ENCODE peak calls at places on chromosomes 3 and 15, in nine cellular contexts. One of them, this sample, is unnamed.

GRCh38 chr15:78790027-78790426 is 21.2 kb downstream of the ADAMTS7 start:
- DNase-seq in stimulated activated CD8-positive, alpha-beta memory T cell treated with anti-CD3 and anti-CD28 coated beads, Interleukin-15, amount 100 ng/mL, for 4 hours: no peak
- DNase-seq in RPMI7951: no peak
- DNase-seq in hepatic stellate cell: no peak
- DNase-seq in anterior cingulate cortex: no peak
- DNase-seq in NCI-H510A: no peak
- DNase-seq in NCI-H460: no peak
- DNase-seq in small intestine: no peak
- DNase-seq in kidney glomerular epithelial cell: no peak
- DNase-seq in this sample: no peak

GRCh38 chr15:79028411-79028964 is 62.1 kb downstream of the RASGRF1 start:
- DNase-seq in hepatic stellate cell: peak
- DNase-seq in anterior cingulate cortex: no peak
- DNase-seq in kidney glomerular epithelial cell: peak
- DNase-seq in NCI-H510A: no peak
- DNase-seq in small intestine: peak
- DNase-seq in NCI-H460: peak
- DNase-seq in stimulated activated CD8-positive, alpha-beta memory T cell treated with anti-CD3 and anti-CD28 coated beads, Interleukin-15, amount 100 ng/mL, for 4 hours: no peak
- DNase-seq in RPMI7951: peak
- DNase-seq in this sample: no peak

GRCh38 chr3:127769284-127770081 is 52.8 kb downstream of the MGLL start:
- DNase-seq in kidney glomerular epithelial cell: no peak
- DNase-seq in RPMI7951: no peak
- DNase-seq in NCI-H510A: no peak
- DNase-seq in anterior cingulate cortex: no peak
- DNase-seq in NCI-H460: no peak
- DNase-seq in hepatic stellate cell: no peak
- DNase-seq in small intestine: no peak
- DNase-seq in stimulated activated CD8-positive, alpha-beta memory T cell treated with anti-CD3 and anti-CD28 coated beads, Interleukin-15, amount 100 ng/mL, for 4 hours: no peak
- DNase-seq in this sample: no peak

GRCh38 chr15:57969355-57969754 is 96.2 kb downstream of the ALDH1A2 start:
- DNase-seq in stimulated activated CD8-positive, alpha-beta memory T cell treated with anti-CD3 and anti-CD28 coated beads, Interleukin-15, amount 100 ng/mL, for 4 hours: no peak
- DNase-seq in NCI-H460: no peak
- DNase-seq in kidney glomerular epithelial cell: no peak
- DNase-seq in RPMI7951: peak
- DNase-seq in anterior cingulate cortex: no peak
- DNase-seq in hepatic stellate cell: no peak
- DNase-seq in NCI-H510A: no peak
- DNase-seq in small intestine: peak
- DNase-seq in this sample: no peak

GRCh38 chr3:129176051-129176450 is 7.6 kb downstream of the CNBP start:
- DNase-seq in RPMI7951: no peak
- DNase-seq in kidney glomerular epithelial cell: no peak
- DNase-seq in stimulated activated CD8-positive, alpha-beta memory T cell treated with anti-CD3 and anti-CD28 coated beads, Interleukin-15, amount 100 ng/mL, for 4 hours: no peak
- DNase-seq in anterior cingulate cortex: no peak
- DNase-seq in NCI-H510A: no peak
- DNase-seq in small intestine: no peak
- DNase-seq in hepatic stellate cell: no peak
- DNase-seq in NCI-H460: no peak
- DNase-seq in this sample: no peak

GRCh38 chr15:60396964-60397771 is 618 bp downstream of the ANXA2 start:
- DNase-seq in small intestine: peak
- DNase-seq in anterior cingulate cortex: no peak
- DNase-seq in kidney glomerular epithelial cell: peak
- DNase-seq in NCI-H510A: peak
- DNase-seq in NCI-H460: peak
- DNase-seq in hepatic stellate cell: peak
- DNase-seq in RPMI7951: peak
- DNase-seq in stimulated activated CD8-positive, alpha-beta memory T cell treated with anti-CD3 and anti-CD28 coated beads, Interleukin-15, amount 100 ng/mL, for 4 hours: no peak
- DNase-seq in this sample: no peak

GRCh38 chr15:90028376-90028775 is 27.3 kb downstream of the ZNF710 start:
- DNase-seq in small intestine: peak
- DNase-seq in anterior cingulate cortex: no peak
- DNase-seq in hepatic stellate cell: no peak
- DNase-seq in kidney glomerular epithelial cell: no peak
- DNase-seq in stimulated activated CD8-positive, alpha-beta memory T cell treated with anti-CD3 and anti-CD28 coated beads, Interleukin-15, amount 100 ng/mL, for 4 hours: no peak
- DNase-seq in NCI-H510A: no peak
- DNase-seq in RPMI7951: no peak
- DNase-seq in NCI-H460: no peak
- DNase-seq in this sample: no peak

GRCh38 chr3:94543161-94543560 is 480.3 kb downstream of the NSUN3 start:
- DNase-seq in kidney glomerular epithelial cell: no peak
- DNase-seq in anterior cingulate cortex: no peak
- DNase-seq in NCI-H510A: no peak
- DNase-seq in NCI-H460: no peak
- DNase-seq in RPMI7951: no peak
- DNase-seq in hepatic stellate cell: no peak
- DNase-seq in small intestine: no peak
- DNase-seq in stimulated activated CD8-positive, alpha-beta memory T cell treated with anti-CD3 and anti-CD28 coated beads, Interleukin-15, amount 100 ng/mL, for 4 hours: no peak
- DNase-seq in this sample: no peak

GRCh38 chr3:107271787-107272387 is 105.4 kb upstream of the CCDC54 start:
- DNase-seq in NCI-H460: peak
- DNase-seq in anterior cingulate cortex: no peak
- DNase-seq in hepatic stellate cell: peak
- DNase-seq in kidney glomerular epithelial cell: peak
- DNase-seq in stimulated activated CD8-positive, alpha-beta memory T cell treated with anti-CD3 and anti-CD28 coated beads, Interleukin-15, amount 100 ng/mL, for 4 hours: no peak
- DNase-seq in NCI-H510A: no peak
- DNase-seq in small intestine: peak
- DNase-seq in RPMI7951: peak
- DNase-seq in this sample: peak

GRCh38 chr3:10278501-10278900 is 14.2 kb downstream of the GHRL start:
- DNase-seq in kidney glomerular epithelial cell: no peak
- DNase-seq in RPMI7951: no peak
- DNase-seq in small intestine: no peak
- DNase-seq in NCI-H460: no peak
- DNase-seq in NCI-H510A: no peak
- DNase-seq in stimulated activated CD8-positive, alpha-beta memory T cell treated with anti-CD3 and anti-CD28 coated beads, Interleukin-15, amount 100 ng/mL, for 4 hours: no peak
- DNase-seq in anterior cingulate cortex: no peak
- DNase-seq in hepatic stellate cell: no peak
- DNase-seq in this sample: no peak

GRCh38 chr3:126270145-126270811 is 86.9 kb downstream of the KLF15 start:
- DNase-seq in NCI-H460: no peak
- DNase-seq in kidney glomerular epithelial cell: no peak
- DNase-seq in small intestine: no peak
- DNase-seq in anterior cingulate cortex: peak
- DNase-seq in NCI-H510A: no peak
- DNase-seq in RPMI7951: no peak
- DNase-seq in stimulated activated CD8-positive, alpha-beta memory T cell treated with anti-CD3 and anti-CD28 coated beads, Interleukin-15, amount 100 ng/mL, for 4 hours: no peak
- DNase-seq in hepatic stellate cell: no peak
- DNase-seq in this sample: no peak

GRCh38 chr15:90104551-90104950 is 2.3 kb upstream of the IDH2 start:
- DNase-seq in NCI-H510A: no peak
- DNase-seq in hepatic stellate cell: no peak
- DNase-seq in NCI-H460: no peak
- DNase-seq in small intestine: no peak
- DNase-seq in stimulated activated CD8-positive, alpha-beta memory T cell treated with anti-CD3 and anti-CD28 coated beads, Interleukin-15, amount 100 ng/mL, for 4 hours: no peak
- DNase-seq in RPMI7951: no peak
- DNase-seq in kidney glomerular epithelial cell: no peak
- DNase-seq in anterior cingulate cortex: no peak
- DNase-seq in this sample: no peak

GRCh38 chr15:60009124-60009523 is 5.0 kb downstream of the FOXB1 start:
- DNase-seq in RPMI7951: no peak
- DNase-seq in anterior cingulate cortex: no peak
- DNase-seq in NCI-H460: no peak
- DNase-seq in NCI-H510A: no peak
- DNase-seq in small intestine: peak
- DNase-seq in kidney glomerular epithelial cell: no peak
- DNase-seq in stimulated activated CD8-positive, alpha-beta memory T cell treated with anti-CD3 and anti-CD28 coated beads, Interleukin-15, amount 100 ng/mL, for 4 hours: no peak
- DNase-seq in hepatic stellate cell: no peak
- DNase-seq in this sample: no peak

GRCh38 chr3:64048631-64049061 is 25.4 kb upstream of the PSMD6 start:
- DNase-seq in stimulated activated CD8-positive, alpha-beta memory T cell treated with anti-CD3 and anti-CD28 coated beads, Interleukin-15, amount 100 ng/mL, for 4 hours: no peak
- DNase-seq in kidney glomerular epithelial cell: no peak
- DNase-seq in hepatic stellate cell: no peak
- DNase-seq in RPMI7951: peak
- DNase-seq in anterior cingulate cortex: no peak
- DNase-seq in small intestine: no peak
- DNase-seq in NCI-H460: no peak
- DNase-seq in NCI-H510A: no peak
- DNase-seq in this sample: no peak

GRCh38 chr3:31377045-31377642 is 155.6 kb upstream of the STT3B start:
- DNase-seq in kidney glomerular epithelial cell: peak
- DNase-seq in hepatic stellate cell: no peak
- DNase-seq in small intestine: peak
- DNase-seq in NCI-H460: no peak
- DNase-seq in NCI-H510A: peak
- DNase-seq in RPMI7951: peak
- DNase-seq in anterior cingulate cortex: no peak
- DNase-seq in stimulated activated CD8-positive, alpha-beta memory T cell treated with anti-CD3 and anti-CD28 coated beads, Interleukin-15, amount 100 ng/mL, for 4 hours: peak
- DNase-seq in this sample: no peak

GRCh38 chr3:119084371-119085069 is 49.9 kb upstream of the IGSF11 start:
- DNase-seq in NCI-H460: no peak
- DNase-seq in kidney glomerular epithelial cell: no peak
- DNase-seq in anterior cingulate cortex: no peak
- DNase-seq in NCI-H510A: no peak
- DNase-seq in small intestine: no peak
- DNase-seq in stimulated activated CD8-positive, alpha-beta memory T cell treated with anti-CD3 and anti-CD28 coated beads, Interleukin-15, amount 100 ng/mL, for 4 hours: no peak
- DNase-seq in RPMI7951: no peak
- DNase-seq in hepatic stellate cell: no peak
- DNase-seq in this sample: no peak

GRCh38 chr15:65375871-65376552 is 1.8 kb downstream of the IGDCC3 start:
- DNase-seq in anterior cingulate cortex: no peak
- DNase-seq in NCI-H460: no peak
- DNase-seq in stimulated activated CD8-positive, alpha-beta memory T cell treated with anti-CD3 and anti-CD28 coated beads, Interleukin-15, amount 100 ng/mL, for 4 hours: no peak
- DNase-seq in kidney glomerular epithelial cell: no peak
- DNase-seq in RPMI7951: no peak
- DNase-seq in NCI-H510A: no peak
- DNase-seq in small intestine: no peak
- DNase-seq in hepatic stellate cell: no peak
- DNase-seq in this sample: no peak

GRCh38 chr15:60370804-60371700 is 26.7 kb downstream of the ANXA2 start:
- DNase-seq in hepatic stellate cell: peak
- DNase-seq in NCI-H460: peak
- DNase-seq in anterior cingulate cortex: no peak
- DNase-seq in RPMI7951: peak
- DNase-seq in kidney glomerular epithelial cell: peak
- DNase-seq in small intestine: peak
- DNase-seq in NCI-H510A: no peak
- DNase-seq in stimulated activated CD8-positive, alpha-beta memory T cell treated with anti-CD3 and anti-CD28 coated beads, Interleukin-15, amount 100 ng/mL, for 4 hours: no peak
- DNase-seq in this sample: no peak

GRCh38 chr15:90211440-90212168 is 10.5 kb downstream of the SEMA4B start:
- DNase-seq in kidney glomerular epithelial cell: no peak
- DNase-seq in stimulated activated CD8-positive, alpha-beta memory T cell treated with anti-CD3 and anti-CD28 coated beads, Interleukin-15, amount 100 ng/mL, for 4 hours: no peak
- DNase-seq in small intestine: peak
- DNase-seq in RPMI7951: peak
- DNase-seq in hepatic stellate cell: peak
- DNase-seq in NCI-H460: no peak
- DNase-seq in NCI-H510A: no peak
- DNase-seq in anterior cingulate cortex: no peak
- DNase-seq in this sample: peak

GRCh38 chr3:26102376-26103110 is 312.7 kb downstream of the OXSM start:
- DNase-seq in RPMI7951: no peak
- DNase-seq in stimulated activated CD8-positive, alpha-beta memory T cell treated with anti-CD3 and anti-CD28 coated beads, Interleukin-15, amount 100 ng/mL, for 4 hours: no peak
- DNase-seq in NCI-H510A: no peak
- DNase-seq in NCI-H460: no peak
- DNase-seq in kidney glomerular epithelial cell: no peak
- DNase-seq in hepatic stellate cell: no peak
- DNase-seq in anterior cingulate cortex: no peak
- DNase-seq in small intestine: no peak
- DNase-seq in this sample: no peak

GRCh38 chr3:48440590-48440958 is 517 bp downstream of the TMA7 start:
- DNase-seq in anterior cingulate cortex: no peak
- DNase-seq in small intestine: peak
- DNase-seq in stimulated activated CD8-positive, alpha-beta memory T cell treated with anti-CD3 and anti-CD28 coated beads, Interleukin-15, amount 100 ng/mL, for 4 hours: no peak
- DNase-seq in hepatic stellate cell: peak
- DNase-seq in kidney glomerular epithelial cell: no peak
- DNase-seq in RPMI7951: peak
- DNase-seq in NCI-H510A: no peak
- DNase-seq in NCI-H460: no peak
- DNase-seq in this sample: no peak

GRCh38 chr3:152305075-152305474 is 36.3 kb downstream of the MBNL1 start:
- DNase-seq in NCI-H460: no peak
- DNase-seq in small intestine: no peak
- DNase-seq in kidney glomerular epithelial cell: no peak
- DNase-seq in anterior cingulate cortex: no peak
- DNase-seq in RPMI7951: no peak
- DNase-seq in hepatic stellate cell: no peak
- DNase-seq in NCI-H510A: no peak
- DNase-seq in stimulated activated CD8-positive, alpha-beta memory T cell treated with anti-CD3 and anti-CD28 coated beads, Interleukin-15, amount 100 ng/mL, for 4 hours: no peak
- DNase-seq in this sample: no peak

GRCh38 chr3:128727996-128728395 is 2.0 kb downstream of the RAB7A start:
- DNase-seq in small intestine: no peak
- DNase-seq in anterior cingulate cortex: no peak
- DNase-seq in hepatic stellate cell: no peak
- DNase-seq in NCI-H460: no peak
- DNase-seq in NCI-H510A: no peak
- DNase-seq in stimulated activated CD8-positive, alpha-beta memory T cell treated with anti-CD3 and anti-CD28 coated beads, Interleukin-15, amount 100 ng/mL, for 4 hours: no peak
- DNase-seq in kidney glomerular epithelial cell: no peak
- DNase-seq in RPMI7951: peak
- DNase-seq in this sample: no peak

GRCh38 chr3:116188231-116188785 is 257.0 kb downstream of the LSAMP start:
- DNase-seq in stimulated activated CD8-positive, alpha-beta memory T cell treated with anti-CD3 and anti-CD28 coated beads, Interleukin-15, amount 100 ng/mL, for 4 hours: no peak
- DNase-seq in kidney glomerular epithelial cell: no peak
- DNase-seq in NCI-H460: peak
- DNase-seq in hepatic stellate cell: no peak
- DNase-seq in small intestine: no peak
- DNase-seq in NCI-H510A: no peak
- DNase-seq in anterior cingulate cortex: no peak
- DNase-seq in RPMI7951: peak
- DNase-seq in this sample: no peak

GRCh38 chr15:34437687-34438086 is at the start of gene GOLGA8A:
- DNase-seq in anterior cingulate cortex: no peak
- DNase-seq in kidney glomerular epithelial cell: peak
- DNase-seq in stimulated activated CD8-positive, alpha-beta memory T cell treated with anti-CD3 and anti-CD28 coated beads, Interleukin-15, amount 100 ng/mL, for 4 hours: peak
- DNase-seq in small intestine: peak
- DNase-seq in hepatic stellate cell: peak
- DNase-seq in RPMI7951: peak
- DNase-seq in NCI-H510A: peak
- DNase-seq in NCI-H460: no peak
- DNase-seq in this sample: peak